ENCODE peak calls at places on chromosome 16, in five cellular contexts. Y is neural progenitor cell; N is neuronal stem cell; Z is CD8-positive, alpha-beta T cell; E is HAP-1. U is an unnamed sample.

GRCh38 chr16:66898207-66898606 is 17.9 kb downstream of the PDP2 start:
- DNase-seq in Y (no peak), N (no peak), Z (no peak), E (no peak), U (no peak)

GRCh38 chr16:24381470-24382118 is 125.5 kb downstream of the CACNG3 start:
- DNase-seq in Y (no peak), N (no peak), Z (no peak), E (no peak), U (no peak)

GRCh38 chr16:58501242-58502131 is 1.5 kb downstream of the NDRG4 start:
- DNase-seq in Y (peak; percentile 87), N (no peak), Z (peak; percentile 29), E (no peak), U (no peak)

GRCh38 chr16:79912592-79913310 is 312.2 kb upstream of the MAF start:
- DNase-seq in Y (no peak), N (no peak), Z (no peak), E (no peak), U (no peak)

GRCh38 chr16:77869997-77870813 is 81.8 kb downstream of the VAT1L start:
- DNase-seq in Y (no peak), N (no peak), Z (no peak), E (no peak), U (no peak)

GRCh38 chr16:4290236-4290830 is 17.5 kb upstream of the TFAP4 start:
- DNase-seq in Y (no peak), N (no peak), Z (no peak), E (no peak), U (no peak)

GRCh38 chr16:16143038-16143763 is 80.1 kb downstream of the ABCC6 start:
- DNase-seq in Y (peak; percentile 37), N (no peak), Z (no peak), E (no peak), U (peak; percentile 16)

GRCh38 chr16:83891742-83892141 is 7.2 kb upstream of the MLYCD start:
- DNase-seq in Y (no peak), N (no peak), Z (no peak), E (no peak), U (no peak)

GRCh38 chr16:11394593-11394960 is 49.3 kb downstream of the RMI2 start:
- DNase-seq in Y (no peak), N (no peak), Z (no peak), E (no peak), U (no peak)

GRCh38 chr16:76818611-76819181 is 372.3 kb upstream of the MON1B start:
- DNase-seq in Y (no peak), N (no peak), Z (no peak), E (no peak), U (no peak)

GRCh38 chr16:69319826-69320730 is 8.9 kb downstream of the VPS4A start:
- DNase-seq in Y (no peak), N (no peak), Z (no peak), E (no peak), U (no peak)

GRCh38 chr16:59886021-59886420 is 1151.9 kb upstream of the GOT2 start:
- DNase-seq in Y (no peak), N (no peak), Z (no peak), E (no peak), U (peak; percentile 13)

GRCh38 chr16:89672177-89672941 is 14.1 kb upstream of the CDK10 start:
- DNase-seq in Y (no peak), N (no peak), Z (no peak), E (no peak), U (no peak)

GRCh38 chr16:86494039-86494564 is 16.2 kb upstream of the FOXF1 start:
- DNase-seq in Y (peak; percentile 60), N (no peak), Z (no peak), E (no peak), U (no peak)

GRCh38 chr16:86495756-86496261 is 14.5 kb upstream of the FOXF1 start:
- DNase-seq in Y (peak; percentile 82), N (no peak), Z (no peak), E (no peak), U (no peak)

GRCh38 chr16:86496262-86496928 is 13.9 kb upstream of the FOXF1 start:
- DNase-seq in Y (peak; percentile 21), N (no peak), Z (no peak), E (no peak), U (no peak)

GRCh38 chr16:86495357-86495701 is 15.0 kb upstream of the FOXF1 start:
- DNase-seq in Y (no peak), N (no peak), Z (no peak), E (no peak), U (no peak)

DNA sequence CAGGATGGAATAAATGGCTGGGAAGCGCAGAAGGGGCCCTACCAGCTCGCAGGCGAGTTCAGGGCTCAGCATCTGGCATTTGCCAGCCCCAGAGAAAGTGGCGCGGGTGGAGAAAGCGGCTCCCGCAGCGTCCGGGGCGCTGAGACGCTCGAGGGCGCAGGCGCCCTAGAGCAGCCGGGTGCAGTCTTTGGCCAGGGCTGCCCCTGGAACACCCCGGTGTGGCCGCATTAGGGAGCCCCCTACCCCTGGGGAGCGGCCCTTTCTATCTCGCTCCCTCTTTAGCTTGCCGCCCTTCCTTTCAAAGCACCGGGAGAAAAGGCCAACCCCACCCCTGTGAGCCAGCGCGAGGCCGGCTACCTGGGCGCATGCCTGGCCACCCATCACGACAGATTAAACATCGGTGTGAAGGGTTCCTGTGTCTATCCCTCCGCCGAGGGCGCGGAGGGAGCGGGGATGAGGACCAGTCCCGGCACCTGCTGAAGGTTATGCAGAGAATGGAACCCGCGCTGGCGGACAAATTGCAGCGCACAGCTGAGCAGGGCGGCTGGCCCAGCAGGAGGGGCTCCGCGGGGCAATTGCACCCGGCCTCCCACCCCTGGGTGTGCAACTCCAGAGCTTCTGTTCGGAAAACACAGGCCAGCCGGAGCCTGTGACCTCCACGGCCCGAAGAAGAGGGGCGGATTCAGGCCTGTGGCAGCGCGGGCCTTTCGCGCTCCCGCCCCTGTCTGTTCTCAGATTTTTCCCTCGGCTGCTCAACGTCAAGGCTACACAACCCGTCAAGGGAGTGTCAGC is 15.6 kb upstream of the FOXF1 start:
- DNase-seq in Y (peak; percentile 60), N (no peak), Z (no peak), E (no peak), U (no peak)
- H3K27me3 ChIP-seq in Y (peaks cover 100% of the 10 kb centered on the region), N (peaks cover 54% of the 10 kb centered on the region), Z (peaks cover 15% of the 10 kb centered on the region), E (peaks cover 91% of the 10 kb centered on the region), U (no peaks in the 10 kb centered on the region)

GRCh38 chr16:56956756-56957155 is 5.0 kb upstream of the CETP start:
- DNase-seq in Y (no peak), N (no peak), Z (no peak), E (no peak), U (no peak)
- H3K27me3 ChIP-seq in Y (no peaks in the 10 kb centered on the region), N (no peaks in the 10 kb centered on the region), Z (no peaks in the 10 kb centered on the region), E (no peaks in the 10 kb centered on the region), U (no peaks in the 10 kb centered on the region)

DNA sequence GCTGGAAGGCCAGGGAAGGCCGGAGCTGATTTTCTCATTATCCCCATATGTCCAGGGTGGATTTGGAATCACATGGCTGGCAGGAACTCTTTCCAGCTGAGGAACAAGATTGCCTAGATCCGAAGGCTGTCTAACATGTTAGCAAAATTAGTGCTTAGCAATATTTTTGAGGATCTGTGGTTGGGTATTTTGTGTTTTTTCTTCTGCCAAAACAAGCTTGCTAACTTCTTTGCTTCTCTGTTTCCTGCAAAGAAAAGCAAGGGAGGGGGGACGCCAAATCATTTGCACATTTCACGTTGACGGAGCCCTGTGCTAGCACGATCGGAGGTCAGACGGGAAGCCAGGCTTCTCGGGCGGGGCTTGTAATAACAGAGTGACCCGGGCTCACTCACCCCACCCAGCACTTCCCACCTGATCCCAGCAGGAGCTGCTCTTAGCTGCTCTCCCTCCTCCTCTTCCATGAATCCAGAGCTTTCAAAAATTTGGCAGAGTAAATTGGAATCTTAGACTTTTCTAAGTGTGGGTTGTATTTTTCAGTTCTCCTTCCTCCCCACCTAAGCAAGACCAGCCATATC is 33.3 kb upstream of the FOXF1 start:
- DNase-seq in Y (no peak), N (no peak), Z (no peak), E (no peak), U (no peak)
- H3K27me3 ChIP-seq in Y (peaks cover 58% of the 10 kb centered on the region), N (no peaks in the 10 kb centered on the region), Z (no peaks in the 10 kb centered on the region), E (peaks cover 4% of the 10 kb centered on the region), U (no peaks in the 10 kb centered on the region)

GRCh38 chr16:1217526-1217925 is 7.5 kb downstream of the TPSG1 start:
- DNase-seq in Y (no peak), N (no peak), Z (no peak), E (no peak), U (no peak)

GRCh38 chr16:1218930-1219611 is 6.0 kb downstream of the TPSG1 start:
- DNase-seq in Y (no peak), N (no peak), Z (no peak), E (no peak), U (no peak)

GRCh38 chr16:1216681-1217400 is 8.2 kb downstream of the TPSG1 start:
- DNase-seq in Y (no peak), N (no peak), Z (no peak), E (no peak), U (no peak)

GRCh38 chr16:1220098-1220728 is 4.9 kb downstream of the TPSG1 start:
- DNase-seq in Y (no peak), N (no peak), Z (no peak), E (no peak), U (no peak)

GRCh38 chr16:1218061-1218929 is 6.8 kb downstream of the TPSG1 start:
- DNase-seq in Y (no peak), N (no peak), Z (no peak), E (no peak), U (no peak)
- H3K27me3 ChIP-seq in Y (no peaks in the 10 kb centered on the region), N (no peaks in the 10 kb centered on the region), Z (no peaks in the 10 kb centered on the region), E (no peaks in the 10 kb centered on the region), U (peaks cover 14% of the 10 kb centered on the region)

GRCh38 chr16:86120982-86121242 is 221.9 kb downstream of the IRF8 start:
- DNase-seq in Y (no peak), N (no peak), Z (no peak), E (no peak), U (no peak)
- H3K27me3 ChIP-seq in Y (peaks cover 34% of the 10 kb centered on the region), N (no peaks in the 10 kb centered on the region), Z (no peaks in the 10 kb centered on the region), E (peaks cover 54% of the 10 kb centered on the region), U (no peaks in the 10 kb centered on the region)

GRCh38 chr16:85980686-85981085 is 81.7 kb downstream of the IRF8 start:
- DNase-seq in Y (no peak), N (no peak), Z (no peak), E (no peak), U (no peak)
- H3K27me3 ChIP-seq in Y (no peaks in the 10 kb centered on the region), N (no peaks in the 10 kb centered on the region), Z (no peaks in the 10 kb centered on the region), E (peaks cover 35% of the 10 kb centered on the region), U (no peaks in the 10 kb centered on the region)

GRCh38 chr16:56609463-56609921 is 1.1 kb downstream of the MT2A start:
- DNase-seq in Y (peak; percentile 29), N (no peak), Z (peak; percentile 67), E (peak; percentile 59), U (peak; percentile 88)
- H3K27me3 ChIP-seq in Y (peaks cover 100% of the 10 kb centered on the region), N (peaks cover 6% of the 10 kb centered on the region), Z (no peaks in the 10 kb centered on the region), E (no peaks in the 10 kb centered on the region), U (no peaks in the 10 kb centered on the region)